ENCODE peak calls at places on chromosomes 12 and 14, in seven cellular contexts. G is HS-27A; W is stimulated activated CD4-positive, alpha-beta T cell treated with anti-CD3 and anti-CD28 coated beads, Interleukin-1b, Interleukin-23, amount 100 ng/mL, for 1 hour; S is AG08395; K is dermis blood vessel endothelial cell; I is cardiac fibroblast; T is NCI-H1417. O is an unnamed sample.

GRCh38 chr14:101501858-101502615 is 59.3 kb upstream of the DIO3 start:
- DNase-seq in T (no peak), G (no peak), I (no peak), W (no peak), K (no peak), S (no peak), O (no peak)

GRCh38 chr14:35438910-35439713 is 34.6 kb upstream of the NFKBIA start:
- DNase-seq in I (peak; percentile 22), K (peak; percentile 27), S (peak; percentile 19), W (no peak), G (no peak), T (no peak), O (no peak)

GRCh38 chr12:124428136-124428791 is 133.4 kb downstream of the RFLNA start:
- DNase-seq in G (no peak), T (no peak), W (no peak), I (peak; percentile 73), S (peak; percentile 69), K (peak; percentile 11), O (no peak)

GRCh38 chr12:31961137-31961536 is 1.9 kb downstream of the RESF1 start:
- DNase-seq in G (no peak), T (no peak), S (no peak), I (no peak), W (no peak), K (no peak), O (no peak)

GRCh38 chr14:99945732-99946651 is 119.2 kb upstream of the EVL start:
- DNase-seq in S (no peak), W (no peak), G (no peak), K (no peak), I (no peak), T (no peak), O (no peak)

GRCh38 chr12:43131304-43131703 is 420.7 kb downstream of the ADAMTS20 start:
- DNase-seq in G (no peak), I (no peak), K (no peak), S (no peak), W (no peak), T (no peak), O (no peak)

GRCh38 chr12:9798008-9798619 is 29.2 kb upstream of the KLRF1 start:
- DNase-seq in G (no peak), T (peak; percentile 5), S (peak; percentile 47), I (peak; percentile 65), W (no peak), K (peak; percentile 93), O (no peak)

GRCh38 chr12:110565919-110566871 is 16.9 kb downstream of the PPTC7 start:
- DNase-seq in S (no peak), K (no peak), T (no peak), W (no peak), I (no peak), G (no peak), O (no peak)

GRCh38 chr12:85138833-85139232 is 102.7 kb downstream of the LRRIQ1 start:
- DNase-seq in K (no peak), S (no peak), W (no peak), T (no peak), I (no peak), G (no peak), O (no peak)

GRCh38 chr12:92602930-92603623 is 99.7 kb upstream of the PLEKHG7 start:
- DNase-seq in I (no peak), W (no peak), S (no peak), G (peak; percentile 51), T (no peak), K (no peak), O (no peak)

GRCh38 chr14:68345738-68346137 is 447.1 kb downstream of the ZFP36L1 start:
- DNase-seq in G (no peak), K (no peak), S (no peak), T (no peak), I (no peak), W (no peak), O (no peak)

GRCh38 chr12:46959484-46959883 is 119.9 kb upstream of the PCED1B start:
- DNase-seq in T (no peak), G (peak; percentile 94), S (peak; percentile 75), K (no peak), W (no peak), I (peak; percentile 79), O (no peak)

GRCh38 chr14:90487031-90487430 is 90.2 kb downstream of the CALM1 start:
- DNase-seq in W (no peak), K (peak; percentile 85), T (peak; percentile 40), S (no peak), I (peak; percentile 43), G (no peak), O (peak; percentile 31)

GRCh38 chr12:25364529-25365339 is 114.0 kb upstream of the KRAS start:
- DNase-seq in T (no peak), S (no peak), K (no peak), I (no peak), G (no peak), W (peak; percentile 22), O (no peak)

GRCh38 chr12:26791328-26791791 is 41.6 kb downstream of the ITPR2 start:
- DNase-seq in S (peak; percentile 28), G (no peak), I (peak; percentile 47), K (no peak), W (no peak), T (no peak), O (no peak)

GRCh38 chr12:4303750-4304149 is 17.3 kb upstream of the TIGAR start:
- DNase-seq in T (no peak), I (no peak), K (no peak), G (no peak), W (no peak), S (no peak), O (no peak)

GRCh38 chr14:100857923-100858837 is 32.3 kb downstream of the MEG3 start:
- DNase-seq in K (no peak), G (no peak), I (no peak), T (no peak), W (no peak), S (no peak), O (peak; percentile 10)

GRCh38 chr12:19624401-19624930 is 185.2 kb downstream of the AEBP2 start:
- DNase-seq in S (no peak), I (no peak), K (no peak), W (no peak), T (no peak), G (no peak), O (no peak)

GRCh38 chr14:22905627-22906026 is 13.3 kb downstream of the RBM23 start:
- DNase-seq in I (no peak), W (no peak), G (no peak), K (no peak), S (no peak), T (no peak), O (no peak)

GRCh38 chr14:55267816-55268215 is 3.4 kb upstream of the FBXO34 start:
- DNase-seq in T (no peak), S (peak; percentile 7), I (peak; percentile 34), K (no peak), G (peak; percentile 55), W (no peak), O (no peak)

GRCh38 chr14:51453869-51454268 is 197.8 kb upstream of the FRMD6 start:
- DNase-seq in G (no peak), S (no peak), K (peak; percentile 66), T (no peak), W (no peak), I (no peak), O (no peak)

GRCh38 chr14:56630707-56631106 is 51.1 kb downstream of the TMEM260 start:
- DNase-seq in I (peak; percentile 35), K (no peak), T (no peak), W (no peak), S (no peak), G (no peak), O (no peak)

GRCh38 chr14:61196034-61196433 is 85.1 kb downstream of the TMEM30B start:
- DNase-seq in G (no peak), S (no peak), T (no peak), K (no peak), I (no peak), W (no peak), O (no peak)

GRCh38 chr12:100566887-100567637 is 6.4 kb upstream of the GAS2L3 start:
- DNase-seq in G (no peak), K (no peak), I (peak; percentile 20), W (no peak), S (no peak), T (no peak), O (no peak)

GRCh38 chr14:34372766-34373165 is 89.3 kb downstream of the SPTSSA start:
- DNase-seq in K (no peak), I (no peak), S (no peak), G (no peak), T (no peak), W (no peak), O (no peak)

GRCh38 chr12:48977290-48978281 is 536 bp upstream of the WNT1 start:
- DNase-seq in G (no peak), I (peak; percentile 45), T (peak; percentile 30), K (peak; percentile 73), W (peak; percentile 74), S (peak; percentile 59), O (no peak)

GRCh38 chr12:54246011-54246641 is 33.8 kb downstream of the CBX5 start:
- DNase-seq in T (no peak), I (no peak), S (no peak), K (no peak), W (no peak), G (no peak), O (no peak)

GRCh38 chr14:54881761-54882401 is 20.7 kb downstream of the GCH1 start:
- DNase-seq in W (no peak), G (no peak), I (peak; percentile 52), T (no peak), K (peak; percentile 41), S (peak; percentile 29), O (no peak)

GRCh38 chr12:113846275-113846674 is 119.8 kb downstream of the RBM19 start:
- DNase-seq in G (no peak), I (no peak), T (no peak), S (no peak), W (no peak), K (no peak), O (no peak)

GRCh38 chr14:104639889-104640548 is 35.4 kb upstream of the TMEM179 start:
- DNase-seq in G (no peak), K (peak; percentile 77), I (peak; percentile 65), T (peak; percentile 49), W (peak; percentile 9), S (peak; percentile 87), O (peak; percentile 57)

GRCh38 chr12:66627988-66628317 is 50.9 kb downstream of the GRIP1 start:
- DNase-seq in T (no peak), K (no peak), I (no peak), G (no peak), W (no peak), S (no peak), O (no peak)

GRCh38 chr12:96807741-96808140 is 99.3 kb upstream of the NEDD1 start:
- DNase-seq in G (no peak), S (no peak), T (no peak), W (no peak), I (no peak), K (no peak), O (no peak)

GRCh38 chr12:131536337-131536736 is 174.6 kb upstream of the SFSWAP start:
- DNase-seq in K (no peak), G (no peak), W (no peak), T (no peak), S (no peak), I (no peak), O (no peak)

GRCh38 chr14:68535404-68536024 is 257.4 kb downstream of the ZFP36L1 start:
- DNase-seq in T (no peak), G (peak; percentile 83), K (no peak), W (no peak), S (peak; percentile 77), I (peak; percentile 61), O (no peak)

O was measured in left ventricle myocardium inferior.